ENCODE peak calls at places on chromosomes 11 and 22, in nine cellular contexts. Q is natural killer cell; T is dorsolateral prefrontal cortex; H is mucosa of descending colon; D is activated CD8-positive, alpha-beta T cell treated with anti-CD3 and anti-CD28 coated beads for 36 hours; S is sigmoid colon; F is breast epithelium; O is endothelial cell; C is bronchial epithelial cell. U is an unnamed sample.

GRCh38 chr11:41414771-41415440 is 44.5 kb downstream of the LRRC4C start:
- DNase-seq in D (no peak), H (no peak), T (no peak), C (no peak), O (no peak), S (no peak), F (no peak), Q (no peak), U (no peak)

GRCh38 chr22:47245786-47246185 is 483.3 kb downstream of the TBC1D22A start:
- DNase-seq in T (no peak), S (no peak), C (no peak), Q (no peak), F (no peak), O (no peak), D (no peak), H (no peak), U (no peak)

GRCh38 chr11:64353101-64353738 is 5.7 kb upstream of the RPS6KA4 start:
- DNase-seq in S (no peak), C (no peak), T (no peak), F (no peak), H (no peak), O (no peak), D (no peak), Q (no peak), U (no peak)

GRCh38 chr11:13290221-13290980 is 12.8 kb downstream of the BMAL1 start:
- DNase-seq in F (no peak), S (no peak), Q (no peak), D (no peak), H (no peak), C (no peak), O (no peak), T (no peak), U (no peak)

GRCh38 chr22:28072066-28072465 is 153.0 kb upstream of the PITPNB start:
- DNase-seq in T (no peak), O (no peak), D (no peak), Q (no peak), F (no peak), C (peak), H (no peak), S (no peak), U (no peak)

GRCh38 chr22:39214383-39215069 is 30.3 kb downstream of the PDGFB start:
- DNase-seq in H (no peak), O (no peak), C (peak), Q (no peak), D (no peak), T (no peak), F (peak), S (no peak), U (no peak)

GRCh38 chr11:12110714-12111481 is 508 bp downstream of the MICAL2 start:
- DNase-seq in Q (no peak), S (peak), D (peak), H (peak), T (no peak), C (no peak), F (peak), O (peak), U (no peak)

GRCh38 chr22:39669432-39669831 is 98.9 kb downstream of the CACNA1I start:
- DNase-seq in F (no peak), O (no peak), Q (no peak), S (no peak), T (no peak), D (no peak), H (no peak), C (no peak), U (no peak)

GRCh38 chr11:73204711-73205121 is 13.4 kb upstream of the P2RY2 start:
- DNase-seq in Q (no peak), D (no peak), F (no peak), S (peak), C (no peak), H (no peak), T (peak), O (no peak), U (no peak)

GRCh38 chr11:57103899-57104605 is 77.7 kb upstream of the LRRC55 start:
- DNase-seq in D (no peak), S (no peak), Q (no peak), H (no peak), O (no peak), F (no peak), C (no peak), T (no peak), U (no peak)

GRCh38 chr11:36131719-36132349 is 157.4 kb downstream of the COMMD9 start:
- DNase-seq in F (peak), H (peak), O (peak), C (peak), T (peak), D (peak), S (peak), Q (no peak), U (no peak)

GRCh38 chr11:132158696-132159095 is 788.3 kb downstream of the NTM start:
- DNase-seq in C (peak), D (no peak), H (no peak), T (no peak), O (no peak), Q (no peak), S (no peak), F (no peak), U (no peak)

GRCh38 chr22:38461414-38462081 is 6.3 kb upstream of the KDELR3 start:
- DNase-seq in Q (peak), T (peak), F (peak), D (peak), H (peak), O (peak), S (peak), C (peak), U (peak)

GRCh38 chr11:8810331-8811301 is 100.4 kb upstream of the AKIP1 start:
- DNase-seq in D (peak), O (peak), Q (peak), C (peak), H (peak), S (peak), F (peak), T (peak), U (no peak)

GRCh38 chr22:50700387-50701075 is 27.9 kb downstream of the SHANK3 start:
- DNase-seq in S (peak), T (no peak), H (no peak), F (no peak), D (no peak), C (no peak), Q (no peak), O (no peak), U (no peak)

GRCh38 chr11:131356201-131356600 is 14.2 kb upstream of the NTM start:
- DNase-seq in C (no peak), O (no peak), D (no peak), F (no peak), S (no peak), Q (no peak), H (no peak), T (no peak), U (no peak)

GRCh38 chr22:43228330-43228729 is 41.4 kb upstream of the TTLL12 start:
- DNase-seq in H (peak), F (no peak), C (no peak), S (no peak), T (peak), D (peak), Q (no peak), O (peak), U (no peak)

GRCh38 chr11:36075053-36075452 is 131.2 kb downstream of the LDLRAD3 start:
- DNase-seq in F (no peak), S (no peak), C (peak), D (no peak), T (no peak), H (no peak), O (no peak), Q (no peak), U (no peak)

GRCh38 chr11:70913715-70914231 is 338.6 kb downstream of the SHANK2 start:
- DNase-seq in F (peak), Q (no peak), C (no peak), S (peak), D (no peak), H (peak), T (peak), O (no peak), U (no peak)

GRCh38 chr11:78202733-78203167 is 14.0 kb downstream of the USP35 start:
- DNase-seq in S (peak), O (no peak), T (no peak), C (no peak), F (no peak), Q (no peak), H (peak), D (peak), U (no peak)

GRCh38 chr22:46046299-46046685 is 69.3 kb upstream of the WNT7B start:
- DNase-seq in Q (no peak), O (no peak), D (no peak), F (no peak), T (no peak), H (no peak), S (peak), C (no peak), U (peak)

GRCh38 chr11:9700105-9700801 is 36.4 kb downstream of the SWAP70 start:
- DNase-seq in D (no peak), H (no peak), T (no peak), O (no peak), F (peak), S (no peak), Q (no peak), C (no peak), U (no peak)

GRCh38 chr11:71372693-71373657 is 75.2 kb downstream of the DHCR7 start:
- DNase-seq in T (peak), F (no peak), S (no peak), H (no peak), D (no peak), C (peak), Q (no peak), O (no peak), U (no peak)

GRCh38 chr22:25081409-25081824 is 118.2 kb upstream of the CRYBB3 start:
- DNase-seq in O (peak), T (no peak), H (peak), Q (peak), S (no peak), F (no peak), D (peak), C (peak), U (no peak)

GRCh38 chr11:80773919-80774318 is 1333.1 kb upstream of the TENM4 start:
- DNase-seq in S (no peak), O (no peak), D (no peak), Q (no peak), F (no peak), C (no peak), T (no peak), H (no peak), U (no peak)

DNA sequence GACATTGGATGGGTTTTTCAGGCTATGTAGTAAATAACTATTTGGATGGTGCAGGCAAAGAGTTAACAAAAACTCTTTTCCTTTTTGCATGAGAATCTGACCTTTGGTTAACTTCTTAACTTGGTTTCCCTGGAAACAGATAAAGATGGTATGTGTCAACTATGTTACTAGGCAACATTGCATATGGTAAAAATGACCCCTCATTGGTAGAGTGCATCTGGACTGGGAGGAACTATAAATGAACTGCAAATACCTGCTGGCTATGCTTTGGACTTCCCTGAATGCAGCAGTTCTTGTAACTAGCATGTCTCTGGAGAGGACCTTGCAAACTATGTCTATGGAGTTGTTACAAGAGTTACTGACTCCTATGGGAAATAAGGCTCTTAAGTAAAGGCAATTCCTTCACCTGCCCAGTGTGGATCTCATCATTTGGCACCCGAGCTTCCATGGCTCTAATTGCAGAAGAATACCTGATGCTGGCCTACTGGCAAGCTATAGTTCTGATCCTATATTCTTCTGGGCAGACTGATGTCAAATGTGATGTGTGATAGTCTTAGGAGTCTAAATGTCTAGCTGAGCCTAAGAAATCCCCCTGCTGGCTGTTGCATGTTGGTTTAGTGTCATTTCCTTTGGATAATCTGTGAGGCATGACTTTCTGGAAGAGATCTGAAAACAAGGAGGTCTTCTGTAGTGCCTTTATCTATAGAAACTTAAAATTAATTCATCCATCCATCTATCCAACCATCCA is 126.7 kb upstream of the MTMR2 start:
- DNase-seq in O (no peak), D (no peak), C (no peak), H (no peak), Q (no peak), S (no peak), T (no peak), F (no peak), U (no peak)
- TF ChIP-seq CTCF in O (no peak), D (no peak), C (no peak), H (no peak), Q (no peak), S (no peak), T (no peak), F (no peak), U (no peak)

DNA sequence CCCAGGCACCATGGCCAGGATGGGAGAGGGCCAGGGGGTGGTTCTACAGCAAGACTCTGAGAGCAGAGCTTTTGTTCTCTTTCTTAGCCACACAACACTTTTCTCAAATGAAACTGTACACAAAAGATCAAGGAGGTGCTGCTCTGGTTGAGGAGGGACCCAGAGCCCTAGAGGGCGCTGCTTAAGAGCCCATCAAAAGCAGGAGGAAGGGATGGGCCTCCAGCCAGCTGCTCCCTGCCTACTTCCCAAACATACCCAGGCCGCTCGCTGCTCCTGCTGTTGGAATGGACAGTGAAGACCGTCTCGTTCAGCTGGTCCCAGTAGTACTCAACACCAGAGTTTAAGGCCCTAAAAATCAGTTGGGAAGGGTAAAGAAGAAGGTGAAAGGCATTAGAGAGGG is 18.4 kb upstream of the CHRM4 start:
- DNase-seq in D (no peak), F (no peak), T (no peak), H (no peak), Q (no peak), C (no peak), O (peak), S (no peak), U (no peak)
- TF ChIP-seq CTCF in D (no peak), F (no peak), T (no peak), H (no peak), Q (no peak), C (peak), O (no peak), S (no peak), U (no peak)

GRCh38 chr11:7417328-7417727 is 68.0 kb upstream of the OLFML1 start:
- DNase-seq in O (no peak), Q (no peak), T (no peak), H (no peak), C (no peak), F (no peak), S (no peak), D (no peak), U (no peak)

GRCh38 chr11:7413961-7414728 is 71.2 kb upstream of the OLFML1 start:
- DNase-seq in Q (no peak), D (no peak), S (no peak), T (no peak), H (no peak), F (no peak), C (peak), O (no peak), U (no peak)

GRCh38 chr11:7414729-7415536 is 70.4 kb upstream of the OLFML1 start:
- DNase-seq in F (no peak), C (no peak), S (no peak), T (no peak), H (no peak), O (no peak), Q (no peak), D (no peak), U (no peak)

GRCh38 chr11:7415537-7415817 is 69.8 kb upstream of the OLFML1 start:
- DNase-seq in O (no peak), T (no peak), Q (no peak), H (no peak), C (no peak), S (no peak), F (no peak), D (no peak), U (no peak)

GRCh38 chr11:7416080-7416479 is 69.2 kb upstream of the OLFML1 start:
- DNase-seq in H (peak), F (no peak), T (no peak), S (no peak), D (no peak), Q (no peak), C (no peak), O (no peak), U (no peak)
- TF ChIP-seq CTCF in H (no peak), F (no peak), T (no peak), S (no peak), D (no peak), Q (no peak), C (no peak), O (no peak), U (no peak)

GRCh38 chr11:101745756-101746155 is 161.9 kb upstream of the TRPC6 start:
- DNase-seq in O (no peak), C (no peak), D (no peak), H (no peak), Q (no peak), F (no peak), S (no peak), T (no peak), U (no peak)
- TF ChIP-seq CTCF in O (no peak), C (no peak), D (no peak), H (no peak), Q (no peak), F (no peak), S (no peak), T (no peak), U (no peak)